ENCODE peak calls at places on chromosome 15, in seven cellular contexts. Z is mesendoderm, D is IMR-90, Q is neuronal stem cell, S is trophoblast cell, C is H9, X is H1. O is an unnamed sample.

GRCh38 chr15:90571063-90571541 is 41.4 kb downstream of the CRTC3 start:
- DNase-seq in Z (no peak), D (no peak), Q (no peak), S (peak), C (no peak), X (no peak), O (peak)

GRCh38 chr15:76460871-76461270 is 124.3 kb downstream of the ISL2 start:
- DNase-seq in Z (no peak), D (peak), Q (no peak), S (no peak), C (no peak), X (no peak), O (no peak)

GRCh38 chr15:64348455-64348854 is 7.5 kb downstream of the CSNK1G1 start:
- DNase-seq in Z (no peak), D (peak), Q (no peak), S (no peak), C (no peak), X (no peak), O (peak)

GRCh38 chr15:86572368-86572841 is 492.7 kb downstream of the AGBL1 start:
- DNase-seq in Z (no peak), D (no peak), Q (no peak), S (no peak), C (peak), X (no peak), O (no peak)

GRCh38 chr15:85329561-85330421 is 50.6 kb upstream of the AKAP13 start:
- DNase-seq in Z (no peak), D (peak), Q (no peak), S (no peak), C (no peak), X (no peak), O (peak)

GRCh38 chr15:79523266-79523665 is 91.1 kb downstream of the MINAR1 start:
- DNase-seq in Z (peak), D (no peak), Q (no peak), S (no peak), C (no peak), X (no peak), O (no peak)

GRCh38 chr15:99170476-99171065 is 65.7 kb downstream of the SYNM start:
- DNase-seq in Z (no peak), D (no peak), Q (no peak), S (no peak), C (no peak), X (no peak), O (no peak)

GRCh38 chr15:24985224-24985623 is 30.4 kb downstream of the SNRPN start:
- DNase-seq in Z (no peak), D (no peak), Q (no peak), S (no peak), C (no peak), X (no peak), O (no peak)

GRCh38 chr15:31867536-31868442 is 162.5 kb upstream of the CHRNA7 start:
- DNase-seq in Z (peak), D (peak), Q (peak), S (peak), C (peak), X (peak), O (peak)

GRCh38 chr15:76335129-76335850 is 1.3 kb upstream of the ISL2 start:
- DNase-seq in Z (peak), D (no peak), Q (no peak), S (no peak), C (peak), X (no peak), O (no peak)

GRCh38 chr15:24877174-24877573 is 77.6 kb upstream of the SNRPN start:
- DNase-seq in Z (peak), D (peak), Q (no peak), S (no peak), C (no peak), X (no peak), O (no peak)

GRCh38 chr15:25903024-25903581 is 40.0 kb upstream of the ATP10A start:
- DNase-seq in Z (peak), D (peak), Q (no peak), S (no peak), C (no peak), X (no peak), O (no peak)

GRCh38 chr15:43273243-43273642 is 6.5 kb upstream of the TGM5 start:
- DNase-seq in Z (no peak), D (no peak), Q (no peak), S (no peak), C (no peak), X (no peak), O (no peak)

GRCh38 chr15:23570466-23570865 is 5.0 kb downstream of the MKRN3 start:
- DNase-seq in Z (peak), D (no peak), Q (peak), S (peak), C (no peak), X (no peak), O (no peak)

GRCh38 chr15:45331977-45332376 is 46.4 kb downstream of the GATM start:
- DNase-seq in Z (no peak), D (no peak), Q (no peak), S (no peak), C (no peak), X (no peak), O (no peak)

DNA sequence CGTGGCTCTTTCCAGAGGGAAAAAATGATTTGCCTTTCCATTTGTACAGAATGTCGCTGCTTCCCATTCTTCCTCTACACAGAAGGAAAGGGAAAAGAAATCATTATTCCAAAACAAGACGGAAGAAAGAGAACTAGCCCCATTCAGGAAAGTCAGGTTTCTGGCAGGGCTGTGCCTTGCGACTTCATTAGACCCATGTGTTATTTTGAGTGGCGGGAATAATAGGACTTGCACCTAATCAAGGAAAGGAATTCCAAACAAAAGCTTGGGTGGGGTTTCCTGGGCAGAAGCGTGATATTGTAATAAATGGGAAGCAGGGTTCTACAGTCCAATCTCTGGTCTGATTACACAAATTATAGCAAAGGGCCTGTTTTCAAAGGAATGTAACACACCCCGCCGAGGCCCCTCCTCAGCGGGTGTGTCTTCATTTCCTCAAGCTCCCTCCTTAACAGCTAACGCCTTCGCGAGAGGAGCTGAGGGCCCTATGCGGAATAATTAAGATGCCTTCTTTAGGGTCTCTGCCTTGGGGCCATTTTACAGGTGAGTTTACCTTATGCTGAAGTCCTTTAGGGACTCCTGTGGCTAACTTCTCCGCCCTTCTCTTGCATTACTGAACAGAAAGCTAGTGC is 396.0 kb upstream of the C2CD4B start:
- DNase-seq in Z (peak), D (no peak), Q (no peak), S (no peak), C (peak), X (no peak), O (no peak)
- H3K18ac ChIP-seq in Z (peak), D (no peak), Q (no peak), S (no peak), C (no peak), X (no peak), O (no peak)

GRCh38 chr15:83904107-83904720 is 250.3 kb downstream of the ADAMTSL3 start:
- DNase-seq in Z (no peak), D (peak), Q (no peak), S (no peak), C (no peak), X (no peak), O (peak)

GRCh38 chr15:83898295-83898694 is 244.4 kb downstream of the ADAMTSL3 start:
- DNase-seq in Z (no peak), D (no peak), Q (no peak), S (no peak), C (no peak), X (no peak), O (no peak)

GRCh38 chr15:83897037-83897436 is 243.1 kb downstream of the ADAMTSL3 start:
- DNase-seq in Z (no peak), D (no peak), Q (no peak), S (no peak), C (no peak), X (no peak), O (no peak)

GRCh38 chr15:83899670-83900069 is 245.7 kb downstream of the ADAMTSL3 start:
- DNase-seq in Z (no peak), D (no peak), Q (no peak), S (no peak), C (no peak), X (no peak), O (no peak)
- H2BK120ac ChIP-seq in Z (no peak), D (no peak), Q (no peak), S (no peak), C (no peak), X (no peak), O (no peak)

GRCh38 chr15:83845230-83845629 is 191.3 kb downstream of the ADAMTSL3 start:
- DNase-seq in Z (no peak), D (peak), Q (no peak), S (no peak), C (no peak), X (no peak), O (peak)
- H3K4ac ChIP-seq in Z (no peak), D (peak), Q (no peak), S (no peak), C (no peak), X (no peak), O (no peak)

GRCh38 chr15:94965593-94965992 is 734.2 kb downstream of the MCTP2 start:
- DNase-seq in Z (no peak), D (no peak), Q (no peak), S (no peak), C (no peak), X (no peak), O (peak)
- H3K18ac ChIP-seq in Z (no peak), D (no peak), Q (no peak), S (no peak), C (no peak), X (no peak), O (no peak)

GRCh38 chr15:57993409-57993808 is 72.1 kb downstream of the ALDH1A2 start:
- DNase-seq in Z (no peak), D (no peak), Q (no peak), S (no peak), C (no peak), X (no peak), O (no peak)
- H2BK120ac ChIP-seq in Z (no peak), D (no peak), Q (no peak), S (no peak), C (no peak), X (no peak), O (no peak)

GRCh38 chr15:29686445-29687203 is 135.6 kb downstream of the TJP1 start:
- DNase-seq in Z (no peak), D (no peak), Q (no peak), S (no peak), C (no peak), X (no peak), O (no peak)
- H3K4ac ChIP-seq in Z (no peak), D (no peak), Q (no peak), S (no peak), C (no peak), X (no peak), O (no peak)

DNA sequence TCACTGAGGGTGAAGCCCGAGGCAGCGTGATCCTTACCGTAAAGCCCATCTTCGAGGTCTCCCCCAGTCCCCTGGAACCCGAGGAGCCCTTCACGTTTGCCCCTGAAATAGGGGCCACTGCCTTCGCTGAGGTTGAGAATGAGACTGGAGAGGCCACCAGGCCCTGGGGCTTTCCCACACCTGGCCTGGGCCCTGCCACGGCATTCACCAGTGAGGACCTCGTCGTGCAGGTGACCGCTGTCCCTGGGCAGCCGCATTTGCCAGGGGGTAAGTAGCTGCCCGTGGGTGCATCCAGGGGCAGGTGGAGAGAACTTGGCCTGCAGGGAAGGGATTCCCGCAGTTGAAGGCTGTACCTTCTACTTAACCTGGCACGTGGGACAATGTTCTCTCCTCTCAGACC is 42.4 kb downstream of the ACAN start:
- DNase-seq in Z (no peak), D (no peak), Q (no peak), S (no peak), C (no peak), X (no peak), O (no peak)
- H3K18ac ChIP-seq in Z (no peak), D (no peak), Q (no peak), S (no peak), C (no peak), X (no peak), O (no peak)

DNA sequence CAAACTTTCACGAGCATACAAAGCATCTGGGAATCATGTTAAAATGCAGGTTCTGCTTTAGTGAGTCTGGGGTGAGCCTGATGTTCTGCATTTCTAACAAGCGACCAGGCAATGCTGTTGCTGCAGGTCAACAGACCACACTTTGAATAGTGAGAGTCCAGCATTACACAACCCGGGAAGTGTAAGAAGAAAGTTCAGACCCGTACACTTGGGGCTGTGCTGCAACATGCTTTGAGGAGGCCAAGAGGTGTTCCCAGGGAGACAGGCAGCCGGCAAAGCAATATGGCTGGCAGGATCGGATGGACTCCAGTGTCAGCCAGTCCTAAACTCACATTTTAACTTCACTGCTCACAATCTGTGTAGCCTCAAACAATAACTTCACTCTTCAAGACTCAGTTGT is 134.2 kb downstream of the LIPC start:
- DNase-seq in Z (no peak), D (no peak), Q (no peak), S (no peak), C (no peak), X (no peak), O (no peak)
- H2BK120ac ChIP-seq in Z (no peak), D (no peak), Q (no peak), S (no peak), C (no peak), X (no peak), O (no peak)

GRCh38 chr15:56824174-56824573 is 90.9 kb upstream of the ZNF280D start:
- DNase-seq in Z (no peak), D (no peak), Q (no peak), S (no peak), C (no peak), X (no peak), O (no peak)
- H3K4ac ChIP-seq in Z (no peak), D (no peak), Q (no peak), S (no peak), C (no peak), X (no peak), O (no peak)

O was measured in mesenchymal stem cell.